ENCODE peak calls at places on chromosomes 5 and 9, in six cellular contexts. I is kidney; L is WERI-Rb-1; F is fibroblast of pulmonary artery; H is stimulated activated CD8-positive, alpha-beta memory T cell treated with anti-CD3 and anti-CD28 coated beads, Interleukin-7, amount 100 ng/mL, for 24 hours; V is GM13977. B is an unnamed sample.

GRCh38 chr9:128271112-128271511 is 4.7 kb downstream of the GOLGA2 start:
- DNase-seq in I (no peak), L (no peak), F (no peak), H (no peak), V (no peak), B (no peak)

GRCh38 chr5:54991446-54991845 is 6.1 kb upstream of the ESM1 start:
- DNase-seq in I (no peak), L (no peak), F (no peak), H (no peak), V (no peak), B (no peak)

GRCh38 chr5:172707285-172708182 is 63.5 kb downstream of the DUSP1 start:
- DNase-seq in I (peak), L (peak), F (peak), H (no peak), V (no peak), B (peak)

GRCh38 chr5:116990010-116990409 is 415.4 kb upstream of the SEMA6A start:
- DNase-seq in I (no peak), L (no peak), F (no peak), H (no peak), V (no peak), B (no peak)

GRCh38 chr5:171512397-171512796 is 93.0 kb downstream of the FGF18 start:
- DNase-seq in I (no peak), L (no peak), F (no peak), H (no peak), V (no peak), B (no peak)

GRCh38 chr5:166062719-166063118 is 2228.7 kb upstream of the WWC1 start:
- DNase-seq in I (no peak), L (no peak), F (no peak), H (no peak), V (no peak), B (no peak)

GRCh38 chr5:142900926-142901325 is 130.7 kb downstream of the ARHGAP26 start:
- DNase-seq in I (no peak), L (no peak), F (peak), H (no peak), V (no peak), B (peak)

GRCh38 chr5:57738787-57739186 is 256.2 kb upstream of the ACTBL2 start:
- DNase-seq in I (no peak), L (no peak), F (no peak), H (no peak), V (no peak), B (no peak)

GRCh38 chr5:80268916-80269315 is 13.1 kb upstream of the SERINC5 start:
- DNase-seq in I (no peak), L (no peak), F (no peak), H (no peak), V (no peak), B (no peak)

B was measured in brain microvascular endothelial cell.